ENCODE peak calls at places on chromosomes 4 and X, in seven cellular contexts. D is dorsolateral prefrontal cortex; Z is fibroblast of lung; V is colonic mucosa; E is CD8-positive, alpha-beta T cell; P is neural progenitor cell; B is progenitor cell of endocrine pancreas. S is an unnamed sample.

GRCh38 chrX:40092808-40093435 is 4.8 kb downstream of the BCOR start:
- DNase-seq in V (no peak), Z (no peak), D (no peak), P (no peak), E (no peak), B (no peak), S (no peak)

GRCh38 chrX:150770623-150771022 is 77.4 kb downstream of the MTMR1 start:
- DNase-seq in B (no peak), D (no peak), Z (no peak), P (no peak), V (peak; percentile 12), E (no peak), S (no peak)

GRCh38 chr4:76611611-76612010 is 176.6 kb downstream of the SHROOM3 start:
- DNase-seq in E (no peak), P (no peak), V (peak; percentile 83), B (no peak), D (no peak), Z (no peak), S (no peak)

GRCh38 chr4:30429813-30430466 is 290.2 kb upstream of the PCDH7 start:
- DNase-seq in E (no peak), Z (peak; percentile 90), D (no peak), P (no peak), V (no peak), B (no peak), S (no peak)

GRCh38 chr4:150164055-150164454 is 85.8 kb downstream of the DCLK2 start:
- DNase-seq in D (no peak), V (no peak), Z (no peak), B (no peak), E (no peak), P (no peak), S (no peak)

GRCh38 chr4:10371869-10372471 is 85.3 kb downstream of the ZNF518B start:
- DNase-seq in P (peak; percentile 3), B (no peak), D (no peak), E (no peak), Z (no peak), V (no peak), S (no peak)

GRCh38 chr4:73244941-73245601 is 13.5 kb downstream of the ANKRD17 start:
- DNase-seq in P (no peak), D (no peak), B (no peak), Z (no peak), E (no peak), V (no peak), S (no peak)

GRCh38 chrX:140709421-140709846 is at the start of gene LINC00632:
- DNase-seq in E (no peak), Z (peak; percentile 40), P (peak; percentile 51), V (no peak), D (peak; percentile 57), B (no peak), S (peak; percentile 2)

GRCh38 chrX:134423606-134424005 is 36.4 kb upstream of the HPRT1 start:
- DNase-seq in D (no peak), Z (peak; percentile 51), E (no peak), B (no peak), V (no peak), P (no peak), S (no peak)

GRCh38 chrX:136752796-136753195 is 27.9 kb downstream of the ARHGEF6 start:
- DNase-seq in D (no peak), V (no peak), Z (peak; percentile 74), P (no peak), E (no peak), B (no peak), S (no peak)

GRCh38 chr4:148444296-148445070 is 2.3 kb upstream of the NR3C2 start:
- DNase-seq in B (peak; percentile 24), D (peak; percentile 38), V (peak; percentile 44), P (peak; percentile 70), Z (no peak), E (peak; percentile 64), S (peak; percentile 23)

GRCh38 chr4:70802923-70803605 is 36.6 kb downstream of the GRSF1 start:
- DNase-seq in B (no peak), D (no peak), Z (no peak), V (no peak), P (no peak), E (no peak), S (no peak)

GRCh38 chr4:139655116-139655515 is 10.5 kb upstream of the MGST2 start:
- DNase-seq in B (no peak), E (no peak), Z (peak; percentile 49), V (no peak), P (peak; percentile 33), D (peak; percentile 11), S (no peak)

GRCh38 chr4:1376841-1377605 is 29.2 kb downstream of the NKX1-1 start:
- DNase-seq in Z (no peak), B (no peak), P (peak; percentile 57), V (no peak), E (no peak), D (no peak), S (no peak)

GRCh38 chr4:58935336-58935735 is 1825.2 kb upstream of the IGFBP7 start:
- DNase-seq in E (no peak), V (no peak), B (no peak), P (no peak), Z (no peak), D (no peak), S (no peak)

GRCh38 chr4:171308661-171309060 is 504.5 kb upstream of the GALNTL6 start:
- DNase-seq in Z (no peak), E (no peak), B (no peak), D (no peak), P (no peak), V (no peak), S (no peak)

GRCh38 chr4:76306882-76307669 is 543 bp downstream of the STBD1 start:
- DNase-seq in P (peak; percentile 84), E (no peak), V (peak; percentile 77), B (peak; percentile 40), D (no peak), Z (peak; percentile 50), S (peak; percentile 41)

GRCh38 chrX:45031830-45032229 is 158.8 kb downstream of the KDM6A start:
- DNase-seq in D (no peak), V (no peak), E (no peak), P (no peak), B (no peak), Z (no peak), S (no peak)
- TF ChIP-seq CTCF in D (no peak), V (no peak), E (no peak), P (no peak), B (no peak), Z (no peak), S (no peak)

GRCh38 chr4:142741995-142742394 is 104.1 kb downstream of the INPP4B start:
- DNase-seq in D (no peak), E (no peak), B (no peak), Z (no peak), V (no peak), P (peak; percentile 3), S (no peak)
- TF ChIP-seq CTCF in D (no peak), E (no peak), B (no peak), Z (no peak), V (no peak), P (peak; percentile 21), S (no peak)

GRCh38 chrX:17585006-17585405 is 152.3 kb upstream of the SCML1 start:
- DNase-seq in B (no peak), Z (no peak), P (no peak), V (no peak), D (no peak), E (no peak), S (no peak)
- TF ChIP-seq CTCF in B (no peak), Z (no peak), P (no peak), V (no peak), D (no peak), E (no peak), S (no peak)

DNA sequence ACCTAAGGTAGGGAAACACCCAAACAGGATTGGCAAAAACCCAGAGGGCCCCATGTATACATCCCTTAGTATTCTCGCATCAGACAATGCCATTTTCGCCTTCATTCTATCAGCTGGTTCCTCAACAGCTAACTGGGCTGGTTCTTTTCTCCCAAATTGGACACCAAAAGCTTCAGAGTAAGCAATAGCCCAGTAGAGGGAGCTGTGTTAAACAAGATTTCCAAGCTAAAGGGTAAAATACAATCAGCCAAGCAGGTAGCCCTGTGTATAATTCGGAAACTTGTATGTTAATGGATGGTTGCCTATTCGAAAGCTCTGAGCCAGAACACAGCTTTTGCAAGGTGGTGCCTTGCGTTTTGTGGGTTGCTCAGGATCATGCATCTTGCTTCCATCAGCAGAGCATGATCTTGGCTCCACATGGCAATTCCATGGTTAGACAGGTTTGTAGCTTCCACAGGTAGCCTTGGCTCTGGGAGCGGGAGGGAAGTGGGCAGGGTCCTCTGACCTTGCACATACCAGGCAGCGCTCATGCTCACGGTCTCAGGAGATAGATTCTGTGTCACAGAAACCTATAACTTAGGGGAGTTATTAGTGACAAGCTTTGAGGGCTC is 115.2 kb upstream of the LNX1 start:
- DNase-seq in E (no peak), V (peak; percentile 32), P (peak; percentile 68), B (no peak), D (no peak), Z (peak; percentile 83), S (no peak)
- TF ChIP-seq CTCF in E (no peak), V (peak; percentile 27), P (peak; percentile 77), B (peak; percentile 71), D (peak; percentile 53), Z (peak; percentile 79), S (peak; percentile 62)

GRCh38 chr4:15737255-15737654 is 34.4 kb downstream of the BST1 start:
- DNase-seq in P (no peak), D (no peak), V (no peak), Z (no peak), E (no peak), B (no peak), S (no peak)
- TF ChIP-seq CTCF in P (no peak), D (no peak), V (no peak), Z (no peak), E (no peak), B (no peak), S (no peak)